ENCODE peak calls at places on chromosomes 7 and 10, in five cellular contexts. U, T, L, B and G are unnamed samples.

GRCh38 chr10:60989400-60989876 is 45.5 kb upstream of the RHOBTB1 start:
- DNase-seq in U (no peak), T (no peak), L (no peak), B (no peak), G (no peak)

GRCh38 chr7:152544971-152545619 is 109.3 kb upstream of the KMT2C start:
- DNase-seq in U (no peak), T (no peak), L (no peak), B (peak), G (no peak)

GRCh38 chr10:59098387-59098786 is 78.1 kb upstream of the PHYHIPL start:
- DNase-seq in U (no peak), T (peak), L (peak), B (peak), G (no peak)

GRCh38 chr7:91880016-91880412 is 488 bp downstream of the MTERF1 start:
- DNase-seq in U (no peak), T (peak), L (no peak), B (peak), G (no peak)

GRCh38 chr10:69959911-69960310 is 92.7 kb upstream of the MACROH2A2 start:
- DNase-seq in U (no peak), T (no peak), L (no peak), B (no peak), G (no peak)

GRCh38 chr7:29375641-29376562 is 181.3 kb downstream of the CHN2 start:
- DNase-seq in U (no peak), T (no peak), L (no peak), B (no peak), G (no peak)

GRCh38 chr7:139667377-139667776 is 110.4 kb downstream of the HIPK2 start:
- DNase-seq in U (no peak), T (no peak), L (no peak), B (no peak), G (no peak)

GRCh38 chr10:104340099-104340594 is 1.9 kb upstream of the ITPRIP start:
- DNase-seq in U (no peak), T (no peak), L (no peak), B (no peak), G (no peak)

GRCh38 chr7:13028036-13028730 is 340.8 kb downstream of the ARL4A start:
- DNase-seq in U (no peak), T (no peak), L (no peak), B (peak), G (no peak)

GRCh38 chr10:122112625-122113160 is 123.7 kb downstream of the TACC2 start:
- DNase-seq in U (peak), T (peak), L (peak), B (peak), G (no peak)

GRCh38 chr10:26624017-26624416 is 73.5 kb upstream of the PDSS1 start:
- DNase-seq in U (no peak), T (no peak), L (no peak), B (no peak), G (no peak)

GRCh38 chr7:96329189-96329588 is 7.3 kb upstream of the SLC25A13 start:
- DNase-seq in U (no peak), T (no peak), L (no peak), B (no peak), G (no peak)

GRCh38 chr7:103865442-103865841 is 124.0 kb downstream of the RELN start:
- DNase-seq in U (no peak), T (no peak), L (no peak), B (no peak), G (no peak)

GRCh38 chr10:3068201-3068967 is 1.0 kb downstream of the PFKP start:
- DNase-seq in U (peak), T (peak), L (no peak), B (peak), G (peak)
- TF ChIP-seq CTCF in U (peak), T (peak), L (peak), B (peak), G (no peak)

GRCh38 chr7:150927954-150928340 is 50.2 kb downstream of the KCNH2 start:
- DNase-seq in U (no peak), T (peak), L (no peak), B (peak), G (no peak)
- TF ChIP-seq CTCF in U (no peak), T (no peak), L (no peak), B (no peak), G (no peak)

DNA sequence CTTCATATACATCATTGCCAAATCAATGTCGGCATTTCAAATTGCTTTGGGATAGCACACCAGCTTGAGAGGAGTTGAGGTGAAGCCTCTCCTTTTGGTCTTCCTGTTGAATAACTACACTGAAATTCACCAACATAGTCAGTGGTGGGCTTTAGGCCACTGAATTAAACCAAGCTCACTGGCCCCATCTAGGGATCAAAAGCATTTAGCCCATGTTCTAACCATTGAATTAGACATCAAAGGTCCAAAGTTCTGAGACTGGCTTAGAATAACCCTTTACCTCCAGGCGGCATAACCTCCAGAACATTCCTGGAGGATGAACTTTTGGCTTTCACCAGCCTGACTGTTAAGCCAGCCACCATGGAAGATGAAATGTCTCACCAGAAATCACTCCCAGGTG is 54.6 kb downstream of the BPGM start:
- DNase-seq in U (no peak), T (peak), L (no peak), B (peak), G (peak)
- TF ChIP-seq CTCF in U (peak), T (peak), L (peak), B (peak), G (peak)

GRCh38 chr7:130982160-130982638 is 248.2 kb upstream of the KLF14 start:
- DNase-seq in U (no peak), T (peak), L (no peak), B (peak), G (no peak)
- TF ChIP-seq CTCF in U (peak), T (peak), L (peak), B (peak), G (peak)

DNA sequence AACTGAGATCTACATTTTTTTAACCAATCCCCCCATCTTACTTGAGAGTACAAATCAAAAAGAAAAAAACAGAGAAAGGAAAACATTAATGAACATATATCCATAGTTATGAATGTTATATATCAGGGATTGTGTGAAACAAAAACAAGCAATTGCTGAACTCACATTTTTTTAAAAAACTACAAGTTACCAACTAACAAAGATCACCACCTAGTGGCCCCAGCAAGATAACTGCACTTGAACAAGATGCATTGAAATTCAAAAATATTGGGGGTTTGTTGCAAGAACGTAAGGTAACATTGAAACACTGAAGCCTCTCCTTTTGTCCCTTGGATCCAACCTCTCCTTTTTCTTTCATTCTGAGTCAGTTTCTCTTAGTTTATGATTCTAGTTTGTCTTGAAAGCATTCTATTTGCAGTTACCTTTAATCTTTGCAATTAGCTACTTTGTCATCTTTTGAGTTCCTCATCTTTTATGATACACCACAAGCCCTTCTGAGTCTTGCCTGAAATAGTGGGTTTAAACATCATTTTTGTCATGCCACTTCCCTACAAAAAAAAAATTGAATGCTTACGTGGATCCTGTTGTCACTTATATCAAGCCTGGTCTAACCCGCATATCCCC is 87.3 kb upstream of the TES start:
- DNase-seq in U (peak), T (peak), L (peak), B (peak), G (no peak)
- TF ChIP-seq CTCF in U (peak), T (peak), L (peak), B (peak), G (peak)

GRCh38 chr10:126302831-126303230 is 85.4 kb downstream of the ADAM12 start:
- DNase-seq in U (no peak), T (peak), L (no peak), B (peak), G (no peak)
- TF ChIP-seq CTCF in U (no peak), T (peak), L (peak), B (peak), G (no peak)